ENCODE peak calls at places on chromosomes 2 and 18, in nine cellular contexts. T, O, N, R, P, Y, D, H and B are unnamed samples.

GRCh38 chr2:95759481-95760246 is 167.9 kb downstream of the TRIM43 start:
- DNase-seq in H (no peak), T (no peak), Y (no peak), R (no peak), D (no peak), O (no peak), P (no peak), N (no peak), B (no peak)

GRCh38 chr18:24400587-24400986 is 3.0 kb upstream of the OSBPL1A start:
- DNase-seq in P (peak; percentile 9), O (no peak), R (no peak), T (no peak), D (no peak), H (no peak), Y (no peak), N (peak; percentile 26), B (no peak)

GRCh38 chr2:180246281-180246680 is 239.2 kb upstream of the CWC22 start:
- DNase-seq in P (no peak), O (no peak), D (no peak), R (no peak), Y (no peak), T (no peak), H (no peak), N (no peak), B (no peak)

GRCh38 chr18:48949606-48950535 is 894 bp downstream of the SMAD7 start:
- DNase-seq in O (peak; percentile 60), P (no peak), Y (peak; percentile 83), T (no peak), D (peak; percentile 62), N (peak; percentile 53), H (peak; percentile 54), R (peak; percentile 62), B (peak; percentile 37)

GRCh38 chr2:96953611-96954489 is 32.5 kb downstream of the FAM178B start:
- DNase-seq in O (no peak), T (no peak), N (no peak), H (no peak), Y (no peak), P (no peak), R (no peak), D (no peak), B (no peak)

GRCh38 chr18:57898506-57899124 is 95.5 kb upstream of the ATP8B1 start:
- DNase-seq in R (peak; percentile 95), Y (no peak), D (peak; percentile 16), O (no peak), T (no peak), P (peak; percentile 82), N (no peak), H (no peak), B (peak; percentile 33)

GRCh38 chr2:22110244-22110651 is 986.5 kb downstream of the TDRD15 start:
- DNase-seq in O (no peak), H (no peak), Y (peak; percentile 48), R (peak; percentile 1), D (no peak), N (no peak), T (no peak), P (no peak), B (no peak)

GRCh38 chr2:72815655-72816268 is 10.1 kb downstream of the EXOC6B start:
- DNase-seq in T (no peak), D (peak; percentile 87), Y (peak; percentile 81), P (no peak), R (peak; percentile 56), N (no peak), O (no peak), H (no peak), B (no peak)

GRCh38 chr2:126771501-126772195 is 115.7 kb downstream of the GYPC start:
- DNase-seq in Y (no peak), H (no peak), P (no peak), T (no peak), N (no peak), R (no peak), D (no peak), O (no peak), B (no peak)

GRCh38 chr2:45442026-45442425 is 169.0 kb downstream of the SRBD1 start:
- DNase-seq in Y (no peak), T (no peak), H (no peak), O (no peak), N (no peak), P (no peak), R (no peak), D (no peak), B (no peak)

GRCh38 chr2:229340086-229340760 is 69.1 kb upstream of the PID1 start:
- DNase-seq in N (no peak), T (no peak), D (no peak), O (no peak), H (no peak), P (peak; percentile 52), Y (no peak), R (peak; percentile 92), B (peak; percentile 53)

GRCh38 chr2:118800736-118801135 is 46.7 kb downstream of the EN1 start:
- DNase-seq in O (no peak), D (no peak), N (no peak), R (no peak), T (no peak), H (no peak), P (peak; percentile 47), Y (no peak), B (no peak)

GRCh38 chr2:47190188-47190818 is 35.2 kb upstream of the STPG4 start:
- DNase-seq in H (no peak), T (no peak), O (no peak), Y (no peak), R (no peak), P (peak; percentile 85), D (peak; percentile 77), N (peak; percentile 46), B (peak; percentile 81)

GRCh38 chr2:101540518-101540917 is 65.6 kb upstream of the RFX8 start:
- DNase-seq in H (no peak), O (no peak), R (peak; percentile 62), P (no peak), T (no peak), D (no peak), N (no peak), Y (no peak), B (no peak)

GRCh38 chr2:158990397-158991209 is 22.2 kb downstream of the TANC1 start:
- DNase-seq in H (no peak), P (peak; percentile 100), D (peak; percentile 77), T (no peak), R (peak; percentile 73), N (no peak), O (no peak), Y (peak; percentile 98), B (peak; percentile 96)

GRCh38 chr18:59386909-59387515 is 27.9 kb upstream of the LMAN1 start:
- DNase-seq in T (no peak), Y (peak; percentile 91), N (no peak), H (no peak), P (no peak), D (no peak), R (no peak), O (no peak), B (no peak)
- H3K27ac ChIP-seq in T (no peak overlapping the region), Y (no peak overlapping the region), N (no peak overlapping the region), H (no peak overlapping the region), P (no peak overlapping the region), D (no peak overlapping the region), R (no peak overlapping the region), O (no peak overlapping the region), B (no peak overlapping the region)

DNA sequence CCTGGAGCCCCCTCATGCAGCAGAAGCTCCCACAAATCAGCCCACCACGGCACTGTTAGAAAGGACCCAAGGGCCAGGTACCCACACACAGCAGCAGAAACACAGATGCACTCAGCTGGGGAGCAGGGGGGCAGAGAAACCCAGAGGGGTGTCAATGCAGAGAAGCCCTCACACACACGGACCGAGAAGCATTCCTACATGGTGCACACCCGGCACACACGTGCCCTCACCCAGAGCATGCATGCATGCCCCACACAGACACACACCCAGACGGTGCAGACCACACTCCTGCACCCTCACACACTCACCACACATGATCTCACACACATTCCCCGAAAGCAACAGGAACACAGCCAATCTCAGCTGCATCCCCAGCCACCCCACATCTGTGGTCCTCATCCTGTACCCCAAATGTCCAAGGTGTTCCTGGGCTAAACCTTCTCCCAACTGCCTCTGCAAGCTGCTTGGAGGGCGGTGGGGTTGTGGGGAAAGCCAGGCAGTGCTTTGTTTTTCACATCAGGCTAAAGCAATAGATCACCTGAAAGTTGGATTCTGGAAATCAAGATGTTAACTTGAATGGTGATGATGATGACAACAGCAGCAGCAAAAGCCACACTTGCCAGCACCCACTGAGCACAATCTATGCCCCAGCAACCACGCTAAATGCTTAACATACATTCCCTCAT is 102.3 kb downstream of the ZFP36L2 start:
- DNase-seq in T (no peak), P (no peak), N (no peak), R (no peak), Y (no peak), D (no peak), O (no peak), H (no peak), B (no peak)
- H3K4me1 ChIP-seq in T (no peaks in the 10 kb centered on the region), P (no peaks in the 10 kb centered on the region), N (no peaks in the 10 kb centered on the region), R (no peaks in the 10 kb centered on the region), Y (no peaks in the 10 kb centered on the region), D (no peaks in the 10 kb centered on the region), O (peaks cover 4% of the 10 kb centered on the region), H (peaks cover 54% of the 10 kb centered on the region), B (no peaks in the 10 kb centered on the region)

DNA sequence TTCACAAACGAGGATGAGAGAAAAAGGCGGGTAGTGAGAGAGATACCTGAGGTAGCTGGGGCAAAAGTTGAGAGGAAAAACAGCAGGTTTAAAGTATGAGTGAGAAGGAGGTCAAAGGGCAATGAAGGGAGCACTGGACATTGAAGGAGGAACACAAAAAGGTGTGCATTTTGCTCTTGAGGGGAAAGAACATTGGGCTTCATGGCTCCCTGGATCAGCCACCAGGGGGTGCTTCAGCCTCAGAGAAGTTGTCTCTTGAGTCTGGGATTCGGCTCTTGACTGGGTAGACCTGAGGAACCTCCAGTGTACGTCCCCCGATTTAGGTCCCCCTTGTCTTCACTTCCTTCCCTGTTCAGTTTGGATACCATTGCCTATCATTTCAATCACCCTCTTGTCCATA is 128.5 kb downstream of the RAPGEF4 start:
- DNase-seq in Y (peak; percentile 72), P (no peak), N (peak; percentile 29), O (peak; percentile 60), R (peak; percentile 61), T (peak; percentile 8), D (peak; percentile 64), H (peak; percentile 16), B (peak; percentile 72)
- H3K4me2 ChIP-seq in Y (no peak overlapping the region), P (no peak overlapping the region), N (no peak overlapping the region), O (no peak overlapping the region), R (no peak overlapping the region), T (no peak overlapping the region), D (no peak overlapping the region), H (no peak overlapping the region), B (no peak overlapping the region)

GRCh38 chr2:201415149-201415548 is 36.1 kb downstream of the TRAK2 start:
- DNase-seq in T (no peak), R (no peak), P (no peak), Y (no peak), D (no peak), N (peak; percentile 56), H (no peak), O (no peak), B (no peak)

GRCh38 chr2:201411421-201411820 is 39.8 kb downstream of the TRAK2 start:
- DNase-seq in D (no peak), H (no peak), Y (no peak), O (no peak), P (no peak), T (no peak), N (no peak), R (peak; percentile 41), B (no peak)

GRCh38 chr2:201413143-201413542 is 38.1 kb downstream of the TRAK2 start:
- DNase-seq in P (no peak), D (no peak), H (no peak), R (no peak), O (no peak), N (no peak), Y (peak; percentile 44), T (no peak), B (no peak)

GRCh38 chr2:201413552-201413951 is 37.7 kb downstream of the TRAK2 start:
- DNase-seq in O (no peak), P (no peak), T (no peak), H (no peak), D (no peak), Y (no peak), R (no peak), N (no peak), B (no peak)

GRCh38 chr2:201414099-201415023 is 36.9 kb downstream of the TRAK2 start:
- DNase-seq in R (peak; percentile 46), N (peak; percentile 80), D (no peak), T (no peak), Y (no peak), H (peak; percentile 38), O (no peak), P (peak; percentile 69), B (no peak)
- H3K27ac ChIP-seq in R (no peak overlapping the region), N (peak overlapping the region; percentile 70), D (no peak overlapping the region), T (no peak overlapping the region), Y (no peak overlapping the region), H (no peak overlapping the region), O (no peak overlapping the region), P (no peak overlapping the region), B (no peak overlapping the region)